ENCODE peak calls at places on chromosome 19, in four cellular contexts. F is cardiac muscle cell, N is ascending aorta, U is stomach. B is an unnamed sample. For H3K4me1, the result is how much of the 10 kb centered on the place peaks cover.

GRCh38 chr19:18340237-18340989 is at the start of gene PGPEP1:
- DNase-seq in F (peak), N (peak), U (peak), B (peak)

GRCh38 chr19:50427318-50427925 is 5.3 kb upstream of the MYBPC2 start:
- DNase-seq in F (no peak), N (no peak), U (no peak), B (no peak)

GRCh38 chr19:17520865-17521264 is 9.4 kb downstream of the PGLS start:
- DNase-seq in F (no peak), N (no peak), U (no peak), B (no peak)

GRCh38 chr19:45200614-45201013 is 22.0 kb downstream of the BLOC1S3 start:
- DNase-seq in F (peak), N (no peak), U (peak), B (no peak)

GRCh38 chr19:56252699-56253422 is 19.7 kb upstream of the EDDM13 start:
- DNase-seq in F (peak), N (no peak), U (peak), B (peak)

GRCh38 chr19:4278010-4278409 is 1.1 kb upstream of the SHD start:
- DNase-seq in F (no peak), N (no peak), U (no peak), B (no peak)

GRCh38 chr19:44747739-44748425 is 626 bp upstream of the BCL3 start:
- DNase-seq in F (peak), N (no peak), U (peak), B (peak)

GRCh38 chr19:54154603-54155345 is 4.7 kb downstream of the LENG1 start:
- DNase-seq in F (no peak), N (no peak), U (no peak), B (no peak)

GRCh38 chr19:46404039-46404883 is 9.1 kb downstream of the CCDC8 start:
- DNase-seq in F (peak), N (no peak), U (peak), B (no peak)

GRCh38 chr19:3873151-3873550 is 4.3 kb upstream of the ZFR2 start:
- DNase-seq in F (no peak), N (no peak), U (no peak), B (no peak)

GRCh38 chr19:46907880-46908279 is 47.1 kb downstream of the ARHGAP35 start:
- DNase-seq in F (no peak), N (no peak), U (no peak), B (no peak)

GRCh38 chr19:19460761-19461265 is 54.5 kb downstream of the TSSK6 start:
- DNase-seq in F (peak), N (peak), U (peak), B (no peak)

GRCh38 chr19:11659612-11660011 is 62.3 kb downstream of the ZNF627 start:
- DNase-seq in F (no peak), N (no peak), U (no peak), B (no peak)

GRCh38 chr19:19823916-19824315 is 2.4 kb upstream of the ZNF506 start:
- DNase-seq in F (no peak), N (no peak), U (no peak), B (no peak)

GRCh38 chr19:46639356-46640061 is 3.5 kb upstream of the GNG8 start:
- DNase-seq in F (peak), N (peak), U (no peak), B (peak)

GRCh38 chr19:56116606-56117005 is 4.5 kb downstream of the ZNF787 start:
- DNase-seq in F (no peak), N (no peak), U (no peak), B (no peak)

GRCh38 chr19:1449467-1450442 is at the start of gene APC2:
- DNase-seq in F (peak), N (no peak), U (no peak), B (peak)

GRCh38 chr19:31880283-31880682 is 465.1 kb upstream of the ZNF507 start:
- DNase-seq in F (no peak), N (no peak), U (no peak), B (no peak)

DNA sequence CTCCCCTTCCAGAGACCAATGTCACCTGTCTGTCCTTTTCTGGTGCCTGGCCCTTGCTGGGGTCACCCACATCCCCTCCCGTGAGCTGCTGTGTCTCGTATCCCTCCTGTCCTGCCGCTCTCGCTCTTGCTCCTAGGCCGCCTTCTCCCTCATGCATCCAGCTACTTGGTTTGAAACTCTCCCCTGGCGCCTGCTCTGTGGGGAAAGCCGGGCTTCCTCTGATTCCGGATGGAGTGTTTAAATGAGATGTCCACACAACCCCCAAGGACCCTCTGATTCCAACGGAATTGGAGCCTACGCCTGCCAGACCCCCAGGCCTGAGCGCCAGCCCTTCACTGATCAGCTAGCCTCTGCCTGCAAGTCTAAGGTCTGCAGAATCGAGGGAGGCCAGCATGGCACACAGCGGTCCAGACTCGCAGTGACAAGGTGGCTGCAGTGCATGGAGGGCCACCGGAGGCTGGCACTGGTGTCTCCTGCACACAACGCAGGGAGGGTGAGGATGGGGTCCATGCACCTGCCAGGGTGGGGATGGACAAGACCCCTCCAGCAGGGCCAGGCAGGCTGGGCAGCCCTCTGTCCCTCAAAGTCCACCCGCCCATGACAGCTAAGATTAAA is 47.2 kb downstream of the RFX2 start:
- DNase-seq in F (no peak), N (no peak), U (no peak), B (no peak)
- H3K27ac ChIP-seq in F (no peak), N (peak), U (peak), B (no peak)

DNA sequence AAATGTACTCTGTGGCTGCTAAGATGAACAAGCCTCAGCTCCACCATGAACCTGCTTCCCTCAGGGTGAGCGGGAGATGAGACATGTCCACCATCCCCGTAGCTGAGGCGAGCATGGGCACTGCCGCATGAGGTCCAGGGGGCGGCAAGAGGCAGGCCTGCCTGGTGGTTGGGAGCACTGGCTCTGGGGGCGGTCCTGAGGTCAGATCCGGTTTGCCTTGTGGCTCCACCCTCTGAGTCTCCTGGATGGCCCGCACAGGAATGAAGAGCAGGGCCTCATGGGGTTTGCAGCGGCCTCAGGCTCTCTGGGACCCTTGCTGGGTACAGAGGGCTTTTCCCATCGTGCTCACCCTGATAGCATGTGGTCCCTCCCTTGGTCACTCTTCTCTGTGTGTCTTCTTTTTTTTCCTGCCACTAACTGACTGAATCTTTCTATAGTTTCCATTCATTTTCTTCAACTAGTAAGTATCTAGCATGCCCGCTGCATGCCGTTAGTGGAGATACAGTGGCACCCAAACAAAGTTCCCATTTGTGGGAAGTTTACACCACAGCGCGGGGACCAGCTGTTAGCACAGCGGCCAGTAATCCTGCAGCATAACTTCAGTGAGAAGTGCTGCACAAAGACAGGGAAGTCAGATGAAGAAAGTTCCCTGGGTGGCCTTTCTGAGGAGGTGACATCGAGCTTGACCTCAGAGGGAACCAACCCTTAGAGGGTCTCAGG is 37.3 kb downstream of the CAPN12 start:
- DNase-seq in F (no peak), N (no peak), U (no peak), B (no peak)
- H3K4me1 ChIP-seq in F (under half), N (half or more), U (half or more), B (under half)

DNA sequence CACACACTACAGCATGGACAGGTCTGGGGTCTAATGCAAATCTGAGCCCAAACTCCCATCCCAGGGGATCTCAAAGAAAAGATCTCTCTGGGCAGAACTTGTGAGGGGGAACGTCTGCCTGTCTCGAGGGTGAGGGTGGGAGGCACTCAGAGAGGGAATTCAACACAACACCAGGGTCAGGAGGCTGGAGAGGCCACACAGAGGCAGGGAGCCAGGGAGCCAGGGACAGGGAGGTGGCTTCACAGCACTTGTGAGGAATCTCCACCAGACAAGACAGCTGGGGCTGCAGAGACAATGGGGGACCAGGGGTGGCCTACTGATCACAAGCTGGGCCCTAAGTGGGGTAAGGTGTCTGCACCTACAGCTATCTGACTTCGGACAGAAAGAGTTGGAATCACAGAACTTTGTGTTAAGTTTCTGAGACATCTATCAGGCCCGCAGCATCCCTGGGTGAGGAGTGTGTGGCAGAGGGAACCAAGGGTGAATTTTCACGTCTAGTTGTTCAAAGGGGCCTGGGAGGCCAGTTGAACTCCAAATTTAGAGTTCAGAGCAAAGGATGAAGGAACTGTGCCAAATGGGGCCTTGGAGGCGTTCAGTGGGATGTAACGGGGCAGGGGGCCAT is 12.7 kb upstream of the AKAP8L start:
- DNase-seq in F (no peak), N (no peak), U (no peak), B (no peak)
- H3K27ac ChIP-seq in F (peak), N (peak), U (peak), B (no peak)

DNA sequence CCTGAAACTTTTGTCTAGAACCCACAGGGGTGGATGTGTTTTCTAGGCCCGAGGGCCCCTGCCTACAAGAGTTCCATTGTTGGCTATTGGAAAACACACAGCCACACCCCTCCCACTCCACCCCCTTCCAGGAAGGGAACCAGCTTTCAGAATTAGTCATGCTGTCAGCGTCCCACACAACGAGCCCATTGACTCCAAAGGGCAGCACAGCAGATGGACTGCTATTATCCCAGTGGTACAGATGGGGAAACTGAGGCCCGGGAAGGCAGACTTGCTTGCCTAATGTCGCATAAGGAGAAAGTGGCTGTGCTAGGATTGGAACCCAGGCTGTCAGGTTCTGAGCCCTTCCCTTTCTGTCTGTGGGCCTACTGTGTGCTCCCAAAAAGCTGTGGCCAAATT is 8.1 kb upstream of the FXYD3 start:
- DNase-seq in F (no peak), N (no peak), U (peak), B (peak)
- H3K4me1 ChIP-seq in F (under half), N (under half), U (under half), B (under half)

GRCh38 chr19:33477781-33478180 is 43.8 kb downstream of the PEPD start:
- DNase-seq in F (no peak), N (no peak), U (no peak), B (peak)
- H3K27ac ChIP-seq in F (no peak), N (no peak), U (no peak), B (peak)

DNA sequence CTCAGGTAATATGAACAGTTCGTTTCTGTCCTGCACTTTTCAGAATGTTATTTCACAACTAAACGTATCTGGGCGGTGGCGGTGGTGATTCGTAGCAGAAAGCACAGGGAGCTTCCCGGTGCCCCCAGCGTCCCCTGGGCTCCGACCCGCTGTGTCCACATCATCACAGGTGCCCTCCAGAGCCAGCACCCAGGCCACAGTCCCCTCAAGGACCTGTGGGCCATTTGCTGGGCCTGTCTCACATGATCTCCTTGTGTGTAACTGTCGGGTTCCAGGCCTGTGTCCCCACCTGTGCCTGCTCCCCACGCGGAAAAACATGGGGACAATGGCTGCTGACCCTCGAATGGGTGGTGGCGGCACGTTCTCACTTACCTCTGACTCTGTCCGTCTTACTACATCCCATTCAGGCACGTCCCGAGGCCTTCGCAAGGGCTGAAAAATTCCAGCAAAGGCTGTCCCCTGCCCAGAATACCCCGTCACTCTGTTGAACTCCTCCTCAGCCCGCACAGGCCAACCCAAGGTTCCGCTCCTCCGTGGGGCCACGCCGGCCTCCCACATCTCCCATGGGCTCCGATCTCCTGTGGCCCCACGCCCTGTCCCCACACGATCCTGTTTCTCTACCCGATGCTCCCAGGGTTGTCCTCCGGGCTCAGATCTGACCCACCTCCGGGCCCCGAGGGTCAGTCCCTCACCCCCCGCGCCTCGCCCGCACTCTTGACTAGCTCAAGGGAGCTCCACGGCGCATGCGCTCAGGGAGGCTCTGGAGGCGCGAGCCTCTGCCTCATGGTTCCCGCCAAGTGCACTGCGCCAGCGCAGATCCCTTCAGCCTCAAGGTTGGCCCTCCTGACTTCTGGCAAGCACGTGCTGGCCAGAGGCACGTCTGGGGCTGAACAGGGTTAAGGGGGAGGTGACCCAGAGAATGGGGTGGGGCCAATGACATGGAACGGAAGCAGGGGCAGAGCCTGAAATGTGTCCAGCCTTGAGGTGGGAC is 21.2 kb downstream of the DEDD2 start:
- DNase-seq in F (no peak), N (no peak), U (no peak), B (no peak)
- H3K4me1 ChIP-seq in F (under half), N (under half), U (under half), B (under half)

GRCh38 chr19:40827386-40828247 is 22.6 kb downstream of the CYP2A6 start:
- DNase-seq in F (no peak), N (no peak), U (peak), B (no peak)

DNA sequence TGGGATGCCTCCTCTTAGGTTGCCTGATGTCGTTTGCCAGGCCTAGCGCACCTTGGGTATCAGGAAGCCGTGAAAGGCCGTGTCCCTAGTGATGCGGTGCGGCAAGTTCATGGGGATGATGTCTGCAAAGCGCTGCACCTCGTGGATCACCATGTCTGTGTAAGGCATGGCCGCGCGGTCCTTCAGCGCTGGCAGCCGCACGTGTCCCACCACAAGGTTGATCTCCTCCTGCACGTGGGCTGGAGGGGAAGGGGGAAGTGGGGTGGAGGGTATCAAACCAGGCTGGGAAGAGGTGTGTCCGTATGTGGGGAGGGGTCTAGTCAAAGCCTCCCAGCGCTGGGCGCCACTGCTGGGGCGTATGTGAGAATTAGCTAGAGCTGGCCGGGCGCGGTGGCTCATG is 23.2 kb downstream of the EGLN2 start:
- DNase-seq in F (no peak), N (no peak), U (peak), B (peak)
- H3K27ac ChIP-seq in F (peak), N (no peak), U (no peak), B (no peak)

GRCh38 chr19:2544576-2545415 is 68.9 kb downstream of the GADD45B start:
- DNase-seq in F (no peak), N (no peak), U (no peak), B (no peak)
- H3K4me1 ChIP-seq in F (under half), N (half or more), U (half or more), B (half or more)